ENCODE peak calls at places on chromosomes 4 and X, in seven cellular contexts. U, I, Q, D, M, P and K are unnamed samples.

GRCh38 chr4:141501931-141502330 is 134.5 kb upstream of the IL15 start:
- DNase-seq in U (no peak), Q (no peak), P (no peak), I (peak), D (no peak), M (no peak), K (no peak)

GRCh38 chrX:105975382-105975781 is 63.1 kb downstream of the SERPINA7 start:
- DNase-seq in Q (peak), U (no peak), D (no peak), P (peak), I (no peak), M (no peak), K (peak)

GRCh38 chr4:161653697-161654096 is 510.1 kb downstream of the FSTL5 start:
- DNase-seq in D (no peak), Q (no peak), I (no peak), U (no peak), P (no peak), M (no peak), K (no peak)

GRCh38 chr4:108762559-108763225 is at the start of gene ETNPPL:
- DNase-seq in D (no peak), Q (peak), U (no peak), I (peak), M (peak), P (peak), K (peak)

GRCh38 chr4:107155366-107155765 is 119.3 kb upstream of the DKK2 start:
- DNase-seq in I (no peak), D (no peak), Q (no peak), U (no peak), M (no peak), P (no peak), K (no peak)

GRCh38 chr4:184503869-184504300 is 29.5 kb upstream of the IRF2 start:
- DNase-seq in D (no peak), P (no peak), M (no peak), U (peak), I (peak), Q (no peak), K (no peak)

GRCh38 chr4:122456228-122457106 is at the start of gene IL2:
- DNase-seq in Q (no peak), M (peak), U (no peak), P (no peak), D (no peak), I (no peak), K (peak)

GRCh38 chrX:136767104-136767941 is 13.4 kb downstream of the ARHGEF6 start:
- DNase-seq in Q (peak), P (peak), D (peak), M (peak), U (no peak), I (peak), K (peak)

GRCh38 chr4:18389118-18389517 is 367.6 kb upstream of the LCORL start:
- DNase-seq in D (no peak), U (no peak), M (no peak), I (no peak), P (no peak), Q (no peak), K (no peak)

GRCh38 chr4:34814266-34814665 is 1430.0 kb downstream of the ARAP2 start:
- DNase-seq in U (no peak), I (peak), M (no peak), D (no peak), P (no peak), Q (peak), K (no peak)

GRCh38 chr4:139619644-139620043 is 46.0 kb upstream of the MGST2 start:
- DNase-seq in U (no peak), D (no peak), Q (peak), M (no peak), I (peak), P (peak), K (peak)

GRCh38 chr4:121824950-121825349 is 1.3 kb upstream of the CCNA2 start:
- DNase-seq in U (no peak), D (no peak), M (no peak), Q (no peak), P (no peak), I (no peak), K (peak)

GRCh38 chr4:30719363-30720020 is 677 bp upstream of the PCDH7 start:
- DNase-seq in D (no peak), U (no peak), I (peak), M (peak), P (peak), Q (peak), K (peak)

GRCh38 chr4:2428496-2429213 is 9.9 kb downstream of the CFAP99 start:
- DNase-seq in P (no peak), U (no peak), Q (no peak), I (no peak), D (no peak), M (no peak), K (no peak)

GRCh38 chr4:22474636-22475310 is 41.1 kb downstream of the ADGRA3 start:
- DNase-seq in I (no peak), D (no peak), M (no peak), Q (peak), P (peak), U (no peak), K (no peak)

DNA sequence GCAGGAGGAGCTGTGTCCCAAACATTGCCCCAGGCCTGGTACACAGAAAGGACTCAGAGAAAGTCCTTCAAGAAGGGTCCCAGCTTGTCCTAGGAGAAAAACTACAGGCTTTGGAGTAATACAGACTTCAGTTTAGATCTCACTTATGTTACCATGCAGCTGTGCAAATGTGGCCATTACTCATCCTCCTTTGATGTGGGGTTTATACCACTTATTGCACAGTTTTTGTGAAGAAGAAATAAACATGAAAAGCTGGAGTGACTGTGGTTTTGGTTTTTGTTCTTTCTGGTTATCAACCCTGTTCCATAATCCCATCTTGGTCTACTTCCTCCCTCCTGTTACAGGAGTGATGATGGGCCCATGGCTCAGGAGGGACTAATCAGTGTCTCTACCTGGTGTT is 8.1 kb upstream of the CYTL1 start:
- DNase-seq in P (no peak), I (peak), M (peak), D (no peak), U (no peak), Q (no peak), K (no peak)
- H3K4me3 ChIP-seq in P (no peak), I (no peak), M (no peak), D (no peak), U (no peak), Q (no peak), K (no peak)

DNA sequence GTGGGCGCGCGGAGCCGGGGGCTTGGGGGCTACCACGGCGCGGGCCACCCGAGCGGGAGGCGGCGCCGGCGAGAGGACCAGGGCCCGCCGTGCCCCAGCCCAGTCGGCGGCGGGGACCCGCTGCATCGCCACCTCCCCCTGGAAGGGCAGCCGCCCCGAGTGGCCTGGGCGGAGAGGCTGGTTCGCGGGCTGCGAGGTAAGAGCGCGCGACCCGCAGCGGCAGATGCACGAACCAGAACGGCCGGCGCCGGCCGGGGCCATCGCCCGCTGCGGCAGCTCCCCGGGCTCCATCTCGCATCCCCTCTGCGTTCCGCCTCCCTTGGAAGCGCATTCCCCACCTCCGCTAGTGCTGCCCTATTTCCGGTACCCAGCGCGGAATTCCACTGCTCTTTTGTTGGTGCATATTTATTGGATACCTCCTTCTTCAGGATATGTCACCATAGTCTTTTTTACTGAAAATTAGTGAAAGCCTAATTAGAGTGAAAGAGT is 742 bp downstream of the PKD2 start:
- DNase-seq in I (peak), Q (peak), U (no peak), D (no peak), M (peak), P (peak), K (peak)
- H3K27ac ChIP-seq in I (peak), Q (no peak), U (peak), D (peak), M (peak), P (peak), K (peak)

GRCh38 chr4:70712150-70712549 is 9.6 kb upstream of the RUFY3 start:
- DNase-seq in P (no peak), Q (no peak), I (peak), D (no peak), U (no peak), M (no peak), K (no peak)

GRCh38 chr4:70711599-70711998 is 10.2 kb upstream of the RUFY3 start:
- DNase-seq in D (no peak), U (no peak), Q (no peak), I (no peak), M (no peak), P (no peak), K (no peak)

GRCh38 chr4:70712604-70713452 is 8.9 kb upstream of the RUFY3 start:
- DNase-seq in Q (no peak), M (no peak), U (no peak), P (no peak), D (no peak), I (no peak), K (no peak)

GRCh38 chr4:70706516-70706915 is 15.2 kb upstream of the RUFY3 start:
- DNase-seq in D (no peak), Q (peak), P (no peak), U (no peak), I (peak), M (peak), K (no peak)

GRCh38 chr4:70709551-70710080 is 12.1 kb upstream of the RUFY3 start:
- DNase-seq in I (peak), P (no peak), U (no peak), D (no peak), Q (peak), M (no peak), K (no peak)
- H3K4me3 ChIP-seq in I (no peak), P (no peak), U (no peak), D (no peak), Q (peak), M (no peak), K (no peak)

GRCh38 chr4:82799006-82799881 is 648 bp upstream of the SCD5 start:
- DNase-seq in D (no peak), Q (peak), M (no peak), P (no peak), I (no peak), U (no peak), K (no peak)
- H3K27ac ChIP-seq in D (peak), Q (no peak), M (no peak), P (no peak), I (no peak), U (peak), K (no peak)

GRCh38 chrX:114580336-114580735 is 3.5 kb upstream of the HTR2C start:
- DNase-seq in P (peak), I (no peak), D (no peak), U (no peak), M (no peak), Q (peak), K (no peak)

GRCh38 chrX:114582698-114583395 is 1.0 kb upstream of the HTR2C start:
- DNase-seq in D (no peak), M (no peak), U (no peak), Q (no peak), P (peak), I (no peak), K (no peak)

GRCh38 chrX:114583646-114584433 is at the start of gene HTR2C:
- DNase-seq in U (no peak), I (no peak), Q (no peak), P (peak), D (no peak), M (no peak), K (no peak)

GRCh38 chrX:114582264-114582632 is 1.6 kb upstream of the HTR2C start:
- DNase-seq in U (no peak), M (no peak), I (no peak), D (no peak), Q (no peak), P (no peak), K (no peak)

DNA sequence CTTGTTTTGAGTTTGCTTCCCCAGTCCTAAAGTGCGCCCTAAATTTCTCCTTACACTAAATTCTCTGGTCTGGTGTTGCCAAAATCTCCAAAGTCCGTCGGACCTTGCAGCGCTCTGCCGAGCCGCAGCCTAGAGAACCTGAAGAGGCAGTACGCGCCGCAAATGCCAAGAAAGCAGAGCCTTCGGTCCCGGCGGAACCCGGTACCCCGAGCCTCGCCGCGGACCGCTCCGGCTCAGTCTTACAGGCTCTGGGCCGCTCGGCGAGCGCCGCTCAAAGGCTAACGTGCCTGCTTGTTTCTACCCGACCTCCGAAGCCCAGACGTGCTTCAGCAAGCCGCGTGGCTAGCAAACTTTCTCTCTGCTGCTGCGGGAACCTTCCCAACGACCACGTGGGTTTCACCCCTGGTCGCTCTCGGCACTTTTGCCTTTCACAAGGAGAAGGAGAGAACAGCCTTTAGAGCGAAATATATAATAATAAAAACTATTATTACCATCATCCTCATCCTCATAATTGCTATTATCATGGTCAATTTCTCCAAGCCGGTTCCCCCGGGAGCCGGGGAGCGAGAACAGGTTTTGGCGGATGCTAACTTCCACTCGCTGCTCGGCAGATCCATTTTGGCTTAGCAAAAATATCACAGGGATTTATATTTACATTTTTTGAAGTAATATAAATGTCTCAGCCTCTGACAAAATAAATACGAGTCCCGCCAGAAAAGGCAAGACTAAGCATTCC is 2.2 kb upstream of the HTR2C start:
- DNase-seq in Q (no peak), P (peak), U (no peak), I (no peak), D (no peak), M (no peak), K (no peak)
- H3K4me3 ChIP-seq in Q (no peak), P (no peak), U (peak), I (no peak), D (peak), M (no peak), K (no peak)

GRCh38 chr4:78779280-78779679 is 3.1 kb downstream of the BMP2K start:
- DNase-seq in U (no peak), I (peak), P (no peak), M (peak), Q (peak), D (no peak), K (no peak)
- H3K27ac ChIP-seq in U (no peak), I (no peak), P (no peak), M (no peak), Q (no peak), D (peak), K (no peak)

DNA sequence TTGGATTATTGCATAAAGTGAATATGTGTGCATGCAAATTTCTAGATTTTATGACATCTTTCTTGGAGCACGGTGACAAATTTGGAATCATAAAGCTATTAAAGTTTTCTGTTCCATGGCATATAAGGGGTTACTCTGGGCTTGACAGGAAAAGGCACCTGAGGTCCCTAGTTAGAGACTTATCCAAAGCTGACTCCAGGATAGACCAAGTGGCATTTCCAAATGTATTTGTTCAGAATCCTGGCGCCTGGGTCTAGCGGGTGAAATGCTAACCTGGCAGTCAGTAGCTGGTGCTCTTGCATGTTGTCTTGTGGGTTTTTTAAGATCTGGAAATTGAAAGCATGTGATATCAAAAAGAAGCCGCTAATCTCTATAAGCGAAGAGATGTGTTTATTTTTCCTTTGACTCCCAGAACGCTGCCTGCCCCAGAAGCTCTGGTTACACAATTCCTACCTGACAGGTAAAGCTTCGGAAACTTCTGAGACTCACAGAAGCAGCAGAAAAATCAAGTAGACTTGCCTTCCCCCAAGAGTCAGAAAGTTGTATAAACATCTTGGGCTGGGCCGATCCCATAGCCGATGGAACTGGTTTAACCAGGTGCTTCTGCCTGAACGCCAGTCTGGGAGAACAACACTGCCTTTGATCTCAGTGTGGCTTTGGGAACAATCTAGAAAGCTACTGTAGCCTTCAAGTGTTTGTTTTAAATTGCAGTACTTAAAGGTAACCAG is 12.9 kb upstream of the ZCCHC4 start:
- DNase-seq in U (no peak), Q (peak), M (no peak), I (no peak), P (peak), D (peak), K (peak)
- H3K4me3 ChIP-seq in U (no peak), Q (peak), M (no peak), I (no peak), P (no peak), D (peak), K (no peak)

GRCh38 chr4:145805490-145805889 is 125.5 kb downstream of the C4orf51 start:
- DNase-seq in U (no peak), P (peak), Q (no peak), I (peak), M (peak), D (no peak), K (no peak)

GRCh38 chr4:145804134-145804533 is 124.2 kb downstream of the C4orf51 start:
- DNase-seq in M (peak), P (no peak), I (peak), D (peak), Q (peak), U (no peak), K (no peak)

GRCh38 chr4:145812902-145813301 is 125.7 kb downstream of the ZNF827 start:
- DNase-seq in Q (peak), M (peak), U (no peak), P (no peak), I (peak), D (no peak), K (no peak)

GRCh38 chr4:145808021-145808650 is 128.2 kb downstream of the C4orf51 start:
- DNase-seq in D (no peak), U (no peak), P (peak), I (peak), M (peak), Q (peak), K (peak)

DNA sequence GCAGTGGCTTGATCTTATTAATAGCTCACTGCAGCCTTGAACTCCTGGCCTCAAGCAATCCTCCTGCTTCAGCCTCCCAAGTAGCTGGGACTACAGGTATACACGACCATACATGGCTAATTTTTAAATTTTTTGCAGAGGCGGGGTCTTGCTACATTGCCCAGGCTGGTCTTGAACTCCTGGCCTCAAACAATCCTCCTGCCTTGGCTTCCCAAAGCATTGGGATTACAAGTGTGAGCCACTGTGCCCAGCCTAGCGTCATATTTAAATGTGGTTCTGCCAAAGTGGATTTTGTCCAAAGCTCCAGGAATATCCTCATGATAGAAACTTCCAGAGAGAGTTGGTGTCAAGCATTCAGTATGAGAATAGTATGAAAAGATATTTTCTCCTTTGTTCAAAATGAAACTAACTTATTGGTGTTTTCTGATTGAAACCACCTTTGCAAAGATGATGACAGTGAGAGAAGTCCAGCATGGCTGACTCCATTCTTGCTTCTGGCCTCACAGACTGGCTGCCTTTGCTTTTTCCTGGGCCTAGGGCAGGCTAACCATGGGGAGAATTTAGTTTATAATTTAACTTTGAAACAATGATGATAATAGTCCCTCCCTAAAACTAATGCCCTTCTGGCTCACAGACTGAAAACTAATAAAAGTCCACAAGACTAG is 129.0 kb downstream of the C4orf51 start:
- DNase-seq in U (no peak), Q (no peak), M (no peak), D (no peak), I (no peak), P (no peak), K (no peak)
- H3K27ac ChIP-seq in U (no peak), Q (peak), M (peak), D (no peak), I (peak), P (peak), K (no peak)

GRCh38 chr4:131974730-131975129 is 1174.4 kb upstream of the PCDH10 start:
- DNase-seq in P (no peak), Q (no peak), D (no peak), U (no peak), I (no peak), M (no peak), K (no peak)
- H3K4me3 ChIP-seq in P (no peak), Q (no peak), D (no peak), U (no peak), I (peak), M (no peak), K (peak)